ENCODE peak calls at places on chromosomes 7 and 10, in four cellular contexts. D is A549, N is IMR-90, E is neural progenitor cell. P is an unnamed sample.
A peak's percentile ranks its signal among the peaks of the same experiment; 100 is the strongest.

GRCh38 chr7:47902013-47902412 is 46.3 kb downstream of the PKD1L1 start:
- DNase-seq in D (no peak), N (no peak), E (no peak), P (no peak)

GRCh38 chr10:73924935-73925334 is 14.0 kb downstream of the PLAU start:
- DNase-seq in D (no peak), N (no peak), E (no peak), P (no peak)

GRCh38 chr10:8594711-8595110 is 540.2 kb downstream of the GATA3 start:
- DNase-seq in D (no peak), N (no peak), E (no peak), P (no peak)

GRCh38 chr7:116653204-116653603 is 18.8 kb upstream of the MET start:
- DNase-seq in D (no peak), N (peak; percentile 83), E (no peak), P (peak; percentile 67)

GRCh38 chr10:130747946-130748345 is 563.6 kb downstream of the TCERG1L start:
- DNase-seq in D (no peak), N (no peak), E (no peak), P (peak; percentile 27)

GRCh38 chr7:128409435-128410091 is at the start of gene IMPDH1:
- DNase-seq in D (peak; percentile 93), N (peak; percentile 61), E (peak; percentile 93), P (peak; percentile 83)

GRCh38 chr10:71459513-71459912 is 62.8 kb downstream of the CDH23 start:
- DNase-seq in D (no peak), N (no peak), E (no peak), P (no peak)

GRCh38 chr10:63042256-63042655 is 90.9 kb upstream of the NRBF2 start:
- DNase-seq in D (no peak), N (no peak), E (no peak), P (no peak)

GRCh38 chr7:46321556-46322205 is 400.6 kb upstream of the IGFBP3 start:
- DNase-seq in D (no peak), N (peak; percentile 68), E (no peak), P (no peak)

GRCh38 chr7:157113607-157114006 is 25.1 kb upstream of the UBE3C start:
- DNase-seq in D (no peak), N (no peak), E (no peak), P (no peak)

GRCh38 chr10:127720903-127721302 is 16.1 kb upstream of the FOXI2 start:
- DNase-seq in D (no peak), N (no peak), E (no peak), P (no peak)

GRCh38 chr10:60742512-60742911 is 35.8 kb upstream of the CDK1 start:
- DNase-seq in D (no peak), N (no peak), E (no peak), P (no peak)

GRCh38 chr7:51344406-51344805 is 27.8 kb upstream of the COBL start:
- DNase-seq in D (no peak), N (no peak), E (no peak), P (peak; percentile 37)

GRCh38 chr10:119030421-119031250 is 1.1 kb downstream of the NANOS1 start:
- DNase-seq in D (no peak), N (peak; percentile 47), E (peak; percentile 89), P (no peak)

GRCh38 chr7:43756368-43757072 is 2.0 kb upstream of the BLVRA start:
- DNase-seq in D (no peak), N (peak; percentile 85), E (no peak), P (no peak)

GRCh38 chr7:16399265-16399801 is 22.0 kb downstream of the CRPPA start:
- DNase-seq in D (no peak), N (peak; percentile 10), E (no peak), P (no peak)

GRCh38 chr7:27111753-27112277 is 9.3 kb upstream of the HOXA2 start:
- DNase-seq in D (no peak), N (peak; percentile 39), E (no peak), P (no peak)

GRCh38 chr7:92875719-92876118 is 39.3 kb upstream of the CDK6 start:
- DNase-seq in D (no peak), N (peak; percentile 21), E (no peak), P (no peak)

GRCh38 chr10:79938728-79939380 is 10.1 kb downstream of the SFTPD start:
- DNase-seq in D (no peak), N (no peak), E (no peak), P (no peak)

GRCh38 chr7:151720297-151720696 is 156.6 kb downstream of the PRKAG2 start:
- DNase-seq in D (no peak), N (no peak), E (no peak), P (no peak)

GRCh38 chr10:79397575-79398303 is 47.7 kb downstream of the ZCCHC24 start:
- DNase-seq in D (no peak), N (peak; percentile 35), E (no peak), P (no peak)

GRCh38 chr7:34756691-34757090 is 98.7 kb downstream of the NPSR1 start:
- DNase-seq in D (no peak), N (no peak), E (no peak), P (no peak)

GRCh38 chr10:70032667-70033066 is 20.0 kb upstream of the MACROH2A2 start:
- DNase-seq in D (no peak), N (no peak), E (no peak), P (no peak)

GRCh38 chr10:133438711-133439273 is 14.4 kb upstream of the SPRN start:
- DNase-seq in D (no peak), N (no peak), E (no peak), P (no peak)

GRCh38 chr7:41885748-41886147 is 182.9 kb upstream of the INHBA start:
- DNase-seq in D (no peak), N (peak; percentile 55), E (no peak), P (no peak)

GRCh38 chr7:123941391-123942180 is 16.5 kb downstream of the SPAM1 start:
- DNase-seq in D (no peak), N (no peak), E (no peak), P (no peak)

GRCh38 chr10:119461380-119461779 is 81.1 kb downstream of the RGS10 start:
- DNase-seq in D (no peak), N (no peak), E (no peak), P (no peak)

GRCh38 chr7:30896783-30897617 is 14.7 kb upstream of the AQP1 start:
- DNase-seq in D (no peak), N (no peak), E (no peak), P (no peak)

GRCh38 chr10:131041361-131041916 is 270.1 kb downstream of the TCERG1L start:
- DNase-seq in D (no peak), N (no peak), E (no peak), P (no peak)

GRCh38 chr7:150976529-150977381 is 1.4 kb downstream of the KCNH2 start:
- DNase-seq in D (no peak), N (no peak), E (peak; percentile 50), P (no peak)

GRCh38 chr10:117222552-117223412 is 18.1 kb upstream of the SLC18A2 start:
- DNase-seq in D (no peak), N (no peak), E (peak; percentile 16), P (no peak)

GRCh38 chr10:79139124-79139835 is 70.5 kb downstream of the ZMIZ1 start:
- DNase-seq in D (no peak), N (peak; percentile 97), E (peak; percentile 45), P (no peak)

GRCh38 chr7:98617051-98617959 is at the start of gene NPTX2:
- DNase-seq in D (no peak), N (no peak), E (peak; percentile 92), P (no peak)

GRCh38 chr7:69701241-69701741 is 103.0 kb downstream of the AUTS2 start:
- DNase-seq in D (no peak), N (no peak), E (no peak), P (no peak)
- H3K4me1 ChIP-seq in D (peaks cover 10% of the 10 kb centered on the region), N (no peaks in the 10 kb centered on the region), E (peaks cover 11% of the 10 kb centered on the region), P (no peaks in the 10 kb centered on the region)

GRCh38 chr10:15067154-15067553 is 21.4 kb downstream of the ACBD7 start:
- DNase-seq in D (no peak), N (no peak), E (no peak), P (no peak)
- H3K27ac ChIP-seq in D (no peak overlapping the region), N (no peak overlapping the region), E (no peak overlapping the region), P (no peak overlapping the region)

DNA sequence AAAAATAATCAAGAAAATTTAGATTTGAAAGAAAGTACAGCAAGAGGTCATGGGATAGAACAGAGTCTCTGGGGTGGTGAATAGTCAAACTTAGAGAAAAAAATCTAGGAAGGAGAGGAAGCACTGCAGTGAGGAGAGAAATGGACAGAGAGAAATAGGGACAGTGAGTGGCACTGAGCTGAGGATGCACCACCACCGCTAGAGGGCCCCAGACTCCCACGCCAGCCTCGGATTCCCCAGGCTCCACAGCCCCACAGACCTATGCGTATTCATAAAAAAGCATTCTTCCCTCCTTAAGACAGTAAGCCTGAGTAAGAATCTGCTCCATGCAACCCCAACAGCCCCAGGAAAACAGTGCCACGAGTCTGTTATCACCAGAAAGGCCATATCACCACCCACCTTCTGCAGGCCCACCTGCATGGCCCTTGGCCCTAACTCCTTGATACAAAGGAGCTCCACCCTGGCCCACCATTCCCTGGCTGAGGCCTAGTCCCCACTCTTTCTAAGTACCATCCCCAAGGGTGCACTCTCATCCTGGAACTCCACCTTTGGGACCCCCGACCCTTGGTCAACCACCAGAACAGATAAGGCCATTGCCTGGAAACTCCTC is 91.0 kb downstream of the ALOX5 start:
- DNase-seq in D (peak; percentile 75), N (peak; percentile 67), E (peak; percentile 83), P (peak; percentile 80)
- H3K4me1 ChIP-seq in D (no peaks in the 10 kb centered on the region), N (no peaks in the 10 kb centered on the region), E (peaks cover 11% of the 10 kb centered on the region), P (no peaks in the 10 kb centered on the region)

DNA sequence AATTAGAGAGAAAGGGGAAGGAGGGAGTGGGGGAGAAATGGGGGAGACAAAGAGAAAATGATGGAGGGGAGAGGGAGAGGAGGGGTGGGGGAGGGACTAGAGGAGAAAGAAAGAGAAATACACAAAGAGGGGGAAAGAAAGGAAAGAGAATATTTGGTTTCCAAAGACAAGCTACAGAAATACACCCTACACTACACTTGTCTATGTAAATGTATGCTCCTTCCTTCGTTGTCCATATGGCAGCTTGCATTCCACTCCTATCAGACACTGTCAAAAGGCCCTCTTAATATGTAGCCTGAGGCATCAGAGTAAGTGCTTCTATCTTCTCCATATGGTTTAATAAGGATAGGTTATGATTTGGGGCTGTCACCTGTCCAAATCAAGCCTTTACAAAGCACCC is 92.8 kb upstream of the FEZF1 start:
- DNase-seq in D (no peak), N (no peak), E (no peak), P (no peak)
- H3K27ac ChIP-seq in D (no peak overlapping the region), N (no peak overlapping the region), E (no peak overlapping the region), P (no peak overlapping the region)

P was measured in breast epithelium.